ENCODE peak calls at places on chromosomes 1 and 21, in seven cellular contexts. One of them, this sample, is unnamed. For H3K9me3 and H3K4me1, the result is how much of the 10 kb centered on the place peaks cover.

GRCh38 chr1:94111879-94112278 is 9.1 kb downstream of the ABCA4 start:
- DNase-seq in CD8-positive, alpha-beta memory T cell: no peak
- DNase-seq in stomach: no peak
- DNase-seq in CD4-positive, CD25-positive, alpha-beta regulatory T cell: no peak
- DNase-seq in lower lobe of right lung: no peak
- DNase-seq in fibroblast of lung: no peak
- DNase-seq in thoracic aorta: no peak
- DNase-seq in this sample: no peak

GRCh38 chr1:234402939-234403338 is 29.7 kb downstream of the COA6 start:
- DNase-seq in CD8-positive, alpha-beta memory T cell: no peak
- DNase-seq in stomach: no peak
- DNase-seq in CD4-positive, CD25-positive, alpha-beta regulatory T cell: no peak
- DNase-seq in lower lobe of right lung: no peak
- DNase-seq in fibroblast of lung: no peak
- DNase-seq in thoracic aorta: no peak
- DNase-seq in this sample: no peak

GRCh38 chr1:79716481-79716880 is 710.0 kb upstream of the ADGRL4 start:
- DNase-seq in CD8-positive, alpha-beta memory T cell: no peak
- DNase-seq in stomach: no peak
- DNase-seq in CD4-positive, CD25-positive, alpha-beta regulatory T cell: no peak
- DNase-seq in lower lobe of right lung: no peak
- DNase-seq in fibroblast of lung: peak
- DNase-seq in thoracic aorta: no peak
- DNase-seq in this sample: no peak

GRCh38 chr1:17874231-17874630 is 119.1 kb downstream of the ACTL8 start:
- DNase-seq in CD8-positive, alpha-beta memory T cell: no peak
- DNase-seq in stomach: no peak
- DNase-seq in CD4-positive, CD25-positive, alpha-beta regulatory T cell: no peak
- DNase-seq in lower lobe of right lung: no peak
- DNase-seq in fibroblast of lung: peak
- DNase-seq in thoracic aorta: no peak
- DNase-seq in this sample: no peak

GRCh38 chr21:21111309-21111920 is 113.2 kb downstream of the NCAM2 start:
- DNase-seq in CD8-positive, alpha-beta memory T cell: no peak
- DNase-seq in stomach: no peak
- DNase-seq in CD4-positive, CD25-positive, alpha-beta regulatory T cell: no peak
- DNase-seq in lower lobe of right lung: no peak
- DNase-seq in fibroblast of lung: no peak
- DNase-seq in thoracic aorta: no peak
- DNase-seq in this sample: no peak

GRCh38 chr1:42399315-42400100 is 18.9 kb downstream of the RIMKLA start:
- DNase-seq in CD8-positive, alpha-beta memory T cell: no peak
- DNase-seq in stomach: no peak
- DNase-seq in CD4-positive, CD25-positive, alpha-beta regulatory T cell: no peak
- DNase-seq in lower lobe of right lung: no peak
- DNase-seq in fibroblast of lung: no peak
- DNase-seq in thoracic aorta: no peak
- DNase-seq in this sample: no peak

GRCh38 chr1:8276173-8276914 is 41.6 kb upstream of the SLC45A1 start:
- DNase-seq in CD8-positive, alpha-beta memory T cell: no peak
- DNase-seq in stomach: no peak
- DNase-seq in CD4-positive, CD25-positive, alpha-beta regulatory T cell: peak
- DNase-seq in lower lobe of right lung: no peak
- DNase-seq in fibroblast of lung: no peak
- DNase-seq in thoracic aorta: no peak
- DNase-seq in this sample: no peak

GRCh38 chr1:78797108-78797781 is 147.6 kb downstream of the IFI44 start:
- DNase-seq in CD8-positive, alpha-beta memory T cell: no peak
- DNase-seq in stomach: no peak
- DNase-seq in CD4-positive, CD25-positive, alpha-beta regulatory T cell: no peak
- DNase-seq in lower lobe of right lung: no peak
- DNase-seq in fibroblast of lung: no peak
- DNase-seq in thoracic aorta: no peak
- DNase-seq in this sample: no peak

GRCh38 chr1:12314328-12314903 is 84.6 kb downstream of the VPS13D start:
- DNase-seq in CD8-positive, alpha-beta memory T cell: no peak
- DNase-seq in stomach: no peak
- DNase-seq in CD4-positive, CD25-positive, alpha-beta regulatory T cell: peak
- DNase-seq in lower lobe of right lung: no peak
- DNase-seq in fibroblast of lung: peak
- DNase-seq in thoracic aorta: no peak
- DNase-seq in this sample: no peak

GRCh38 chr1:246104927-246105326 is 402.2 kb downstream of the SMYD3 start:
- DNase-seq in CD8-positive, alpha-beta memory T cell: no peak
- DNase-seq in stomach: no peak
- DNase-seq in CD4-positive, CD25-positive, alpha-beta regulatory T cell: no peak
- DNase-seq in lower lobe of right lung: no peak
- DNase-seq in fibroblast of lung: no peak
- DNase-seq in thoracic aorta: no peak
- DNase-seq in this sample: no peak

GRCh38 chr21:33374080-33374873 is 28.9 kb upstream of the IFNGR2 start:
- DNase-seq in CD8-positive, alpha-beta memory T cell: peak
- DNase-seq in stomach: peak
- DNase-seq in CD4-positive, CD25-positive, alpha-beta regulatory T cell: peak
- DNase-seq in lower lobe of right lung: no peak
- DNase-seq in fibroblast of lung: peak
- DNase-seq in thoracic aorta: no peak
- DNase-seq in this sample: no peak

GRCh38 chr1:12180315-12180714 is 13.5 kb downstream of the TNFRSF1B start:
- DNase-seq in CD8-positive, alpha-beta memory T cell: no peak
- DNase-seq in stomach: peak
- DNase-seq in CD4-positive, CD25-positive, alpha-beta regulatory T cell: no peak
- DNase-seq in lower lobe of right lung: peak
- DNase-seq in fibroblast of lung: no peak
- DNase-seq in thoracic aorta: no peak
- DNase-seq in this sample: peak

GRCh38 chr1:154546264-154547043 is 12.0 kb downstream of the UBE2Q1 start:
- DNase-seq in CD8-positive, alpha-beta memory T cell: peak
- DNase-seq in stomach: peak
- DNase-seq in CD4-positive, CD25-positive, alpha-beta regulatory T cell: peak
- DNase-seq in lower lobe of right lung: peak
- DNase-seq in fibroblast of lung: peak
- DNase-seq in thoracic aorta: no peak
- DNase-seq in this sample: no peak

GRCh38 chr1:200867018-200867811 is 5.6 kb upstream of the GPR25 start:
- DNase-seq in CD8-positive, alpha-beta memory T cell: no peak
- DNase-seq in stomach: no peak
- DNase-seq in CD4-positive, CD25-positive, alpha-beta regulatory T cell: no peak
- DNase-seq in lower lobe of right lung: no peak
- DNase-seq in fibroblast of lung: peak
- DNase-seq in thoracic aorta: no peak
- DNase-seq in this sample: no peak

GRCh38 chr1:58652351-58653184 is 47.3 kb downstream of the MYSM1 start:
- DNase-seq in CD8-positive, alpha-beta memory T cell: peak
- DNase-seq in stomach: peak
- DNase-seq in CD4-positive, CD25-positive, alpha-beta regulatory T cell: peak
- DNase-seq in lower lobe of right lung: no peak
- DNase-seq in fibroblast of lung: peak
- DNase-seq in thoracic aorta: no peak
- DNase-seq in this sample: no peak

GRCh38 chr1:226656601-226657277 is 82.3 kb downstream of the ITPKB start:
- DNase-seq in CD8-positive, alpha-beta memory T cell: no peak
- DNase-seq in stomach: no peak
- DNase-seq in CD4-positive, CD25-positive, alpha-beta regulatory T cell: peak
- DNase-seq in lower lobe of right lung: no peak
- DNase-seq in fibroblast of lung: peak
- DNase-seq in thoracic aorta: peak
- DNase-seq in this sample: no peak
- H3K27ac ChIP-seq in CD8-positive, alpha-beta memory T cell: no peak
- H3K27ac ChIP-seq in stomach: no peak
- H3K27ac ChIP-seq in CD4-positive, CD25-positive, alpha-beta regulatory T cell: no peak
- H3K27ac ChIP-seq in lower lobe of right lung: peak
- H3K27ac ChIP-seq in fibroblast of lung: peak
- H3K27ac ChIP-seq in thoracic aorta: peak
- H3K27ac ChIP-seq in this sample: peak

DNA sequence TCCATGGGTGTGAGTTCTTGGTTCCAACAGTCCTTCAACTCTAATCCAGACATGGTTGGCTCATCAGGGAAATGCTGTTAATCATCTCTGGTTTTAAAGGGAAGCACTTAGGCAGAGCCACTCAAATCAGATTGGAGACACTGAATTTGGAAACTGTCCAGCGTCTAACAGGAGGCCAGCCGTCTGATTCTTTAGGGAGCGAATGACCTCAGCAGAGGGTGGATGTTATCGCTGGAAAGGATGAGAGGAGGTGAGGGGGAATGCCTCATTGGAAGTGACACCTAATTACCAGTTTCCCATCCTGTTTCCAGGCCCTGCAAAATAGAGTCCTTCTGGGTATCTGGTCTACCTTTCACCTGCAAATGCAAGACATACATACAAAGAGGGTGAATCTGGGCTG is 22.8 kb upstream of the LRRC38 start:
- DNase-seq in CD8-positive, alpha-beta memory T cell: no peak
- DNase-seq in stomach: no peak
- DNase-seq in CD4-positive, CD25-positive, alpha-beta regulatory T cell: no peak
- DNase-seq in lower lobe of right lung: no peak
- DNase-seq in fibroblast of lung: no peak
- DNase-seq in thoracic aorta: no peak
- DNase-seq in this sample: no peak
- H3K9me3 ChIP-seq in CD8-positive, alpha-beta memory T cell: under half
- H3K9me3 ChIP-seq in stomach: under half
- H3K9me3 ChIP-seq in CD4-positive, CD25-positive, alpha-beta regulatory T cell: under half
- H3K9me3 ChIP-seq in lower lobe of right lung: under half
- H3K9me3 ChIP-seq in fibroblast of lung: under half
- H3K9me3 ChIP-seq in thoracic aorta: under half
- H3K9me3 ChIP-seq in this sample: under half

GRCh38 chr1:21619041-21619947 is 49.9 kb downstream of the RAP1GAP start:
- DNase-seq in CD8-positive, alpha-beta memory T cell: no peak
- DNase-seq in stomach: peak
- DNase-seq in CD4-positive, CD25-positive, alpha-beta regulatory T cell: no peak
- DNase-seq in lower lobe of right lung: no peak
- DNase-seq in fibroblast of lung: no peak
- DNase-seq in thoracic aorta: no peak
- DNase-seq in this sample: no peak

GRCh38 chr1:21621051-21621450 is 48.1 kb downstream of the RAP1GAP start:
- DNase-seq in CD8-positive, alpha-beta memory T cell: no peak
- DNase-seq in stomach: no peak
- DNase-seq in CD4-positive, CD25-positive, alpha-beta regulatory T cell: no peak
- DNase-seq in lower lobe of right lung: no peak
- DNase-seq in fibroblast of lung: no peak
- DNase-seq in thoracic aorta: no peak
- DNase-seq in this sample: no peak

GRCh38 chr1:21620461-21620860 is 48.7 kb downstream of the RAP1GAP start:
- DNase-seq in CD8-positive, alpha-beta memory T cell: no peak
- DNase-seq in stomach: peak
- DNase-seq in CD4-positive, CD25-positive, alpha-beta regulatory T cell: no peak
- DNase-seq in lower lobe of right lung: no peak
- DNase-seq in fibroblast of lung: no peak
- DNase-seq in thoracic aorta: no peak
- DNase-seq in this sample: no peak

GRCh38 chr1:21621761-21622436 is 47.3 kb downstream of the RAP1GAP start:
- DNase-seq in CD8-positive, alpha-beta memory T cell: no peak
- DNase-seq in stomach: no peak
- DNase-seq in CD4-positive, CD25-positive, alpha-beta regulatory T cell: no peak
- DNase-seq in lower lobe of right lung: no peak
- DNase-seq in fibroblast of lung: no peak
- DNase-seq in thoracic aorta: no peak
- DNase-seq in this sample: no peak

GRCh38 chr1:21620011-21620410 is 49.1 kb downstream of the RAP1GAP start:
- DNase-seq in CD8-positive, alpha-beta memory T cell: no peak
- DNase-seq in stomach: no peak
- DNase-seq in CD4-positive, CD25-positive, alpha-beta regulatory T cell: no peak
- DNase-seq in lower lobe of right lung: no peak
- DNase-seq in fibroblast of lung: no peak
- DNase-seq in thoracic aorta: no peak
- DNase-seq in this sample: no peak
- H3K4me1 ChIP-seq in CD8-positive, alpha-beta memory T cell: under half
- H3K4me1 ChIP-seq in stomach: half or more
- H3K4me1 ChIP-seq in CD4-positive, CD25-positive, alpha-beta regulatory T cell: under half
- H3K4me1 ChIP-seq in lower lobe of right lung: under half
- H3K4me1 ChIP-seq in fibroblast of lung: under half
- H3K4me1 ChIP-seq in thoracic aorta: under half
- H3K4me1 ChIP-seq in this sample: under half

DNA sequence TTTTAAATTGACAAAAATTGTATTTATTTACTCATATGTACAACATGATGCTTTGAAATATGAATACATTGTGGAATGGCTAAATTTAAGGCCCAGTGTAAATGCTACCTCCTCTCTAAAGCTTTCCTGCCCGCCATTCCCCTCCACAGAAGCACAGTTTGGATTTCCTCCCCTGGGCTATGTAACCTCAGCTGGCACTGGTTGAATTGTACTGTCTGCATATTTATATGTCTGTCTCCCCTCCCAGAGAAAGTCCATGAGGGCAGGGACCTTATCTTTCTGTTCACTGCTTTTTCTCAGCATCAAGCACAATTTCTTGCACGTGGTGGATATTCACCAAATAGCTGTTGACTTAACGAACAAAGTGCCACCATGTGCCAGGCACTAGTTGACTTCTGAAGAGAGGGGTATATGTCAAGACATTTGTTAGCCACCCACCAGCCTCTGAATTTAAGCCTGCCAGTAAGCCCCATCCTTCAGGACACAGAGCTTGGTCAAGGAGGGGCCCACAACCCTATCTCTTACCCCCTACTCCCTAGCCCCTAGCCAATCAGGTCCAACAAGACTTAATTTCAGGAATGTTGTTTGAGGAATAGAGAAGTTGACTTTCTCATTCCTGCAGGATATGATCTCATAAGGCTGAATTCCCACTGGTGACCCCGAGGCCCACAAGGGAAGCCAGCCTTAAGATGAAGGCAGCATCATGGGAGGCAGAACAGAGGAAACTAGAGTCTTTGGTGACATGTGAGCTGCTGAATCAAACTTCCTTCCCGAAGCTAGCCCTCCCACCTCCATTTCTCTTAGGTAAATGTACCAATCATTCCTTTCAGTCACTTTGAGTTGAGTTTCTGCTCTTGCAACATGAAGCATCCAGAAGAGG is 9.3 kb upstream of the PDIK1L start:
- DNase-seq in CD8-positive, alpha-beta memory T cell: no peak
- DNase-seq in stomach: no peak
- DNase-seq in CD4-positive, CD25-positive, alpha-beta regulatory T cell: no peak
- DNase-seq in lower lobe of right lung: no peak
- DNase-seq in fibroblast of lung: no peak
- DNase-seq in thoracic aorta: no peak
- DNase-seq in this sample: no peak
- H3K27ac ChIP-seq in CD8-positive, alpha-beta memory T cell: no peak
- H3K27ac ChIP-seq in stomach: no peak
- H3K27ac ChIP-seq in CD4-positive, CD25-positive, alpha-beta regulatory T cell: no peak
- H3K27ac ChIP-seq in lower lobe of right lung: no peak
- H3K27ac ChIP-seq in fibroblast of lung: no peak
- H3K27ac ChIP-seq in thoracic aorta: no peak
- H3K27ac ChIP-seq in this sample: no peak

DNA sequence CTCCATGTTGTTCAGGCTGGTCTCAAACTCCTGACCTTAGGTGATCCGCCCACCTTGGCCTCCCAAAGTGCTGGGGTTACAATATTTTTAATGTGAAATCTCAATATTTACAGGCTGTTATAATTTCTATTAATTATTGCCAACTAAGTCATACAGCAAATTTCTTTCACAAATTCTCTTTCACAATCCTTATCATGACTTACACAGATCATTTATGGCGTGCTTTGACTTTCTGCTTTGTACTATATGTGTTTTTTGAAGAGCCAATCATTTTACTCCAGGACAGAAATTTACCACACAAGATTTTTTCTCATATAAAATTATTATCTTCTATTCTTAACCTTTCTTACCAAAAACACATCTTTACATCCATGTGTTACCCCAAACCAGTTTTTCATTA is 1729.9 kb downstream of the NCAM2 start:
- DNase-seq in CD8-positive, alpha-beta memory T cell: no peak
- DNase-seq in stomach: no peak
- DNase-seq in CD4-positive, CD25-positive, alpha-beta regulatory T cell: no peak
- DNase-seq in lower lobe of right lung: no peak
- DNase-seq in fibroblast of lung: no peak
- DNase-seq in thoracic aorta: no peak
- DNase-seq in this sample: no peak
- H3K9me3 ChIP-seq in CD8-positive, alpha-beta memory T cell: under half
- H3K9me3 ChIP-seq in stomach: half or more
- H3K9me3 ChIP-seq in CD4-positive, CD25-positive, alpha-beta regulatory T cell: under half
- H3K9me3 ChIP-seq in lower lobe of right lung: under half
- H3K9me3 ChIP-seq in fibroblast of lung: under half
- H3K9me3 ChIP-seq in thoracic aorta: under half
- H3K9me3 ChIP-seq in this sample: under half

This sample was measured in right atrium auricular region.